ENCODE peak calls at places on chromosomes 11 and 22, in five cellular contexts. X is lower leg skin; I is fibroblast of pulmonary artery; M is pancreas; A is effector memory CD4-positive, alpha-beta T cell. L is an unnamed sample.

GRCh38 chr22:39714321-39714720 is 143.8 kb downstream of the CACNA1I start:
- DNase-seq in X (no peak), I (no peak), M (no peak), A (no peak), L (no peak)

GRCh38 chr22:38862375-38863329 is 9.4 kb downstream of the CBX6 start:
- DNase-seq in X (no peak), I (peak), M (no peak), A (no peak), L (no peak)

GRCh38 chr11:102237096-102237735 is 80.1 kb upstream of the BIRC3 start:
- DNase-seq in X (no peak), I (no peak), M (no peak), A (no peak), L (no peak)

GRCh38 chr22:45212992-45213751 is 27.5 kb downstream of the KIAA0930 start:
- DNase-seq in X (no peak), I (peak), M (no peak), A (no peak), L (no peak)

GRCh38 chr11:119843760-119844330 is 114.8 kb upstream of the NECTIN1 start:
- DNase-seq in X (no peak), I (no peak), M (no peak), A (no peak), L (no peak)

GRCh38 chr11:73760066-73760679 is 701 bp downstream of the RAB6A start:
- DNase-seq in X (peak), I (peak), M (peak), A (no peak), L (no peak)

GRCh38 chr11:35116762-35117588 is 22.0 kb upstream of the CD44 start:
- DNase-seq in X (no peak), I (peak), M (peak), A (no peak), L (peak)

GRCh38 chr22:35601743-35602633 is 15.1 kb downstream of the MB start:
- DNase-seq in X (peak), I (peak), M (no peak), A (no peak), L (peak)

GRCh38 chr11:64449381-64450167 is 90.6 kb downstream of the RPS6KA4 start:
- DNase-seq in X (peak), I (peak), M (peak), A (peak), L (no peak)

GRCh38 chr11:64445651-64446050 is 86.7 kb downstream of the RPS6KA4 start:
- DNase-seq in X (no peak), I (no peak), M (no peak), A (no peak), L (no peak)

GRCh38 chr11:64448599-64449380 is 89.8 kb downstream of the RPS6KA4 start:
- DNase-seq in X (peak), I (peak), M (peak), A (peak), L (no peak)

GRCh38 chr11:64450168-64450560 is 91.2 kb downstream of the RPS6KA4 start:
- DNase-seq in X (no peak), I (no peak), M (no peak), A (no peak), L (no peak)

DNA sequence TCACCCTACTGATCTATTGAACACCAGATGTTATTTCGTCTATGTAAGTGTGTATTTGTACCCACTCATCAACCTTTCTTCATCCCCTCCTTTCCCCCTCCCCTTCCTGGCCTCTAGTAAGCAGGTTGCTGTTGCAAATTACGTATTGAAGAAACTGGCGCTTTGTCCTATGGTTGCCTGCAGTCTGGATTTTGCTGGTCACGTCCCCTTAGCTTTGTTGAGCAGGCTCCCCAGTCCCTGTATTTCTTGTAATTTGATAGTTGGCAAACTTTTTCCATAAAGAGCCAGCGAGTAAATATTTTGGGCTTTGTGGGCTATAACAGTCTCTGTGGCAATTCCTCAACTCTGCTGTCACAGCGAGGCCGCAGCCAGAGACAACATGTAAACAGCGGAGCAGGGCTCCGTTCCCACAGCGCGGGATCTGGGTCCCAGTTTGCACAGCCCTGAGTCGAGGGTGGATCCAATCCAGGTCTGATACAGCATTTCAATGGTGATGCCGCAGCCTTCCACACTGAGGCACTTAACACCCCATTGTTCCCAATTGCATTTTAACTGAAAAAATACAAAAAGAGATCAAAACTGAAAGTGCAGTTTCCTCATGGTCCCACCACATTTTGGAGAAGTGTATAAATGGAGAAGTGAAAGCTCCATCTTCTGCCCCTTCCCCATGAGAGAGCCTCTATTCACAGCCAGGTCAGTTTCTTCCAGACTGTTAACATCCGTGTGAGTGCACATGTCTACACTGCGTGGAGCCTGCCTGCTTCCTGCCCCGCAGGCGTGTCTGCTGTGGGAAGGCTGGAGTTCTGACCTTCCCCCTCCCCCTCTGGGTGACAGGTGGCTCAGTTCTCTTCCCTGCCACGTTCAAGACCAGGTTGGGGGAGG is 89.0 kb downstream of the RPS6KA4 start:
- DNase-seq in X (peak), I (peak), M (peak), A (no peak), L (no peak)
- H3K4me3 ChIP-seq in X (no peak), I (no peak), M (peak), A (no peak), L (peak)

GRCh38 chr11:124070906-124071621 is 29.9 kb upstream of the OR10G7 start:
- DNase-seq in X (peak), I (peak), M (peak), A (peak), L (peak)
- H3K4me3 ChIP-seq in X (no peak), I (no peak), M (no peak), A (no peak), L (no peak)

DNA sequence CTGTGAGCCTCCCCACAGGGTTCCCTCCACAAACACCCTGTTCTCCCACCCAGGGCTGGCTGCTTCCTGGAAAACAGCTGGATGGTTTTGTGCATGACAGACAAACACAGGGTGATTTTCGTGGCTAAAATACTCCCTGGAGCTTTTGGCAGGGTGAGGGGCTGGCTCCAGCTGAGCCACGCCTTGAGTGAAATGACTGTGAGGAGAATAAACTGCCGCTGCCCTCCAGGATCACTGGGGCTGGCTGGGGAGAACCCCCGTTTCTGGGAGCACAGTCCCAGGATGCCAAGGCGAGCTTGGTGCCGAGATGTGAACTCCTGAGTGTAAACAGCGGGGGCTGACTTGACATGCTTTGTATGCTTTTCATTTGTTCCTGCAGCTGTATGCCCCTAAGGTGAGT is 20.3 kb upstream of the PPP6R3 start:
- DNase-seq in X (no peak), I (no peak), M (no peak), A (no peak), L (no peak)
- H3K4me3 ChIP-seq in X (no peak), I (no peak), M (no peak), A (no peak), L (no peak)

DNA sequence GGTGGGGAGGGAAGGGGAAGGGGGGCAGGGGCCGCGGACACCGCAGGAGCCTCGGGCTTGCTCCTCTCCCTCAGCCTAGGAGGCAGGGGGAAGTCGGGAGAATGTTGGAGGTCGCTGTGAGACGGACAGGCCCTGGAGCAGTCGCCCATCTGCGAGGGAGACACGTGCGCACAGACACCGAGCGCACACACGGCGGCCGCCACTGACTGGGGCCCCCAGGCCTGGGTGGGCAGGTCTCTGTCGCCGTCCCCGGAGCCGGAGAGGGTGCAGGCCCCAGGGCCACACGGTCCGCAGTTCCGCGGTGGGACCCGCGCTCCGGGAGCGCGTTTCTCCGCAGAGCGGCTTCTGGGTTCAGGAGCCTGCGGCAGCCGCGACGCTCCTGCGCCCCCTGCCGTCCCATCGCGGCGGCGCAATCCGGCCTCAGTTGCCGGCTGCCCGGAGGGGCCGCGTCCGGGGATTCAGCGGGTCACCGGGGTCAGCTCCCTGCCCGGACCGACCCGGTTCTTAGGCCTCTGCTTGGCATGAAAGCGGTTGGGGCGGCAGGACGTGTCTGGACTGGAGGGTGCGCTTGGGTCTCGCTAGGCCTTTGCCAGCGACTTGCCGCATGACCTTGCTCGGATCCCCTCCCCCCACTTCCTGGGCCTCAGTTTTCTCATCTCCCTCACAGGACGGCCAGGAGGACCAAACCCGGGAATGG is 31.3 kb downstream of the PDE2A start:
- DNase-seq in X (peak), I (peak), M (peak), A (peak), L (no peak)
- H3K4me3 ChIP-seq in X (peak), I (peak), M (peak), A (peak), L (peak)

DNA sequence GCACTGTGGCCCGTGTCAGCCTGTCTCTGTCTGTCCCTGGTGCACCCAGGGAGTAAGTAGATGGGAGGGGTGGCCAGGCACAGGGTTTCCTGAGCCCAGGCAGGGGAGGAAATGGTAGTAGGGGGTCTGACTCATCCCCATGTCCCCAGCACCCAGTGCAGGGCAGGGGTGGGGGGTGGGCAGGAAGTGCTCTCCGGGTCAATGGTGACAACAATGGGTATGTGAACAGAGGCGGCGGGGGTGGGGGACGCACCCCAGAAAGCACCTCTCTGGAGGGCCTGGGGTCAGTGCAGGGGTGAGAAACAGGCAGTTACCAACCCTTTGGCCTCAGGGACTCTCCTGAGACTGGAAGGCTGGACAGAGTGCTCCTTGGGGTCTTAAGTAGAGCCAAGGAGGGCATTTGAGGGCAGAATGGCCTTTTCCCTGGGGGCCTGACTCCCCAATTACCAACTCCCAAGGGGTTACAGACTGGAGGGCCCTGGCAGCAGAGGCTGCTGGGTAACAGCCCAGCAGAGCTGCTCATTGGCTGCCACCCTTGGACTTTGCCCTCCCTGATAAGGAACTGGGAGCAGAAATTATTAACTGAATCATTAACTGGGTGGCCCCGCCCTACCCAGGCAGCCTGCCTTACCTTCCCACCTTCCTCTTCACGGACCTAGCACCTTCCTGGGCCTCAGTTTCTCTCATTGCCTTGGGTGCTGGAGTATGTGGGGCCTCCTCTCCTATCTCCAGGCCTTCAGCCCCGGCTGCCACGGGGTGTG is 4.2 kb downstream of the MYRF start:
- DNase-seq in X (no peak), I (peak), M (peak), A (no peak), L (no peak)
- H3K4me3 ChIP-seq in X (no peak), I (no peak), M (peak), A (no peak), L (no peak)

DNA sequence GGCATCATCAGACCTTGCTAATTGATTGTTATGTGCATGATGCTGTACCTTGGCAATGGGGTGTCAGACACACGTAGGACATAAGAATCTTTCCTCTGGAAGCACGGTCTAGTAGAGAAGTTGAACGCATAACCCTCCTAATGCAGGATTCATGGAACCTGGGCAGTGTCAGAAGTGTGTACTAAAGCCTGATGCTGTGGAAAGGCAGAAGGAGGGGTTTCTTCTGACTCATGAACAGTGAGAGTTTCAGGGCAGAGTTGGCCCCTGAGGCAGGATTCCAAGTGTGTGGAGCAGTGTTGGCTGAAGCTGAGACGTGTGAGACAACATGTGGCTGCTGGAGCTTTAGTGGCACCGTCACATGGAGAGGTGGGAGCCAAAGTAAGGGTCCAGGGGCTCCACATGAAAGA is 3.5 kb downstream of the PANX1 start:
- DNase-seq in X (peak), I (peak), M (no peak), A (no peak), L (peak)
- H3K4me3 ChIP-seq in X (no peak), I (peak), M (no peak), A (no peak), L (peak)

GRCh38 chr11:121722431-121723256 is 269.9 kb upstream of the SORL1-AS1 start:
- DNase-seq in X (peak), I (peak), M (peak), A (no peak), L (peak)

GRCh38 chr11:121721961-121722360 is 269.2 kb upstream of the SORL1-AS1 start:
- DNase-seq in X (no peak), I (no peak), M (no peak), A (no peak), L (no peak)

GRCh38 chr11:121721448-121721847 is 268.7 kb upstream of the SORL1-AS1 start:
- DNase-seq in X (no peak), I (no peak), M (no peak), A (no peak), L (no peak)

GRCh38 chr11:121727942-121728341 is 275.2 kb upstream of the SORL1-AS1 start:
- DNase-seq in X (no peak), I (no peak), M (no peak), A (no peak), L (no peak)

DNA sequence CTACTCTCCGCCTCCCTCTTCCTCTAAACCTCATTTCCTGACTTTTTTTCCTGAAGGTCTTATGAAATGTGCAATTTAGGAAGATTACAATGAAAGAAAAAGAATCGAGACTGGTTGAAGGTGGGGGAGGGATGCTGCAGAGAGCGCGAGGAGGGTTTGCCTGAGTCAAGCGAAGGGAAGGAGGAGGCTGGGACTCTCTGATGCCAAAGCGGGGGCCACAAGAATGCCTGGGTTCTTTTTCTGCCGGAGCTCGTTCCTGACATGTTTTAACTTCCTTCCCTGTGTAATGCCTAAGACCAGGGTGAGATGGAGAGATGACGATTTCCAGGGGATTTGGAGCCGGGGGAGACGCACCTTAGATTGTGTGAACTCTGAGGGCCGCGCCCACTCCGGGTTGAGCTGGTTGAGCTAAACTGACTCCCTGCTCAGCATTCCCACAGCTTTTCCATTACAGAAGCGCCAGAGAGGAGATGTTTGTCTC is 270.5 kb upstream of the SORL1-AS1 start:
- DNase-seq in X (no peak), I (peak), M (peak), A (no peak), L (no peak)
- H3K4me3 ChIP-seq in X (no peak), I (peak), M (peak), A (no peak), L (peak)

GRCh38 chr11:44379141-44380008 is 69.4 kb upstream of the ALX4 start:
- DNase-seq in X (no peak), I (no peak), M (no peak), A (no peak), L (no peak)

GRCh38 chr11:44380009-44380313 is 70.0 kb upstream of the ALX4 start:
- DNase-seq in X (no peak), I (no peak), M (no peak), A (no peak), L (no peak)

GRCh38 chr11:44382118-44382517 is 72.2 kb upstream of the ALX4 start:
- DNase-seq in X (no peak), I (no peak), M (no peak), A (no peak), L (no peak)

GRCh38 chr11:44381261-44381660 is 71.3 kb upstream of the ALX4 start:
- DNase-seq in X (no peak), I (no peak), M (no peak), A (no peak), L (no peak)

DNA sequence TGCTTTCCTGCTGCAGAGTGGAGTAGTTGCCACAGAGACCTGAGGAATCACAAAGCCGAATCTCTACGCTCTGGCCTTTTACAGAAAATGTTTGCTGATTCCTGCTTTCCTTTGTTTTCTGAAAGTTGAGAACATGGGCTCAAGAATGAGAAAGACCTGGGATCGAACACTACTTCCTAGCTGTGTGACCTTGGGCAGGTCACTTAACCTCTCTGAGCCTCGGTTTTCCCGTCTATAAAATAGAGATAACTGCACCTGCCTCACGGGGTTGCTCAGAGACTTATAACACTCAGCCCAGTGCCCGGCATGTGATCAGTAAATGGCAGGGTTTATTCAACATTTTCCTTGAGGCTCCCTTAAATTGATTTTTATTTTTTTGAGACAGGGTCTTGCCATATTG is 70.9 kb upstream of the ALX4 start:
- DNase-seq in X (no peak), I (no peak), M (no peak), A (no peak), L (no peak)
- H3K4me3 ChIP-seq in X (no peak), I (no peak), M (no peak), A (no peak), L (no peak)